ENCODE peak calls at places on chromosomes 3 and 15, in five cellular contexts. J, M, Y, B and R are unnamed samples.
A peak's percentile ranks its signal among the peaks of the same experiment; 100 is the strongest.

GRCh38 chr15:91694829-91695205 is 158.7 kb upstream of the SLCO3A1 start:
- DNase-seq in Y (no peak), B (no peak), J (no peak), M (peak; percentile 5), R (no peak)

GRCh38 chr3:171951597-171951996 is 87.8 kb upstream of the FNDC3B start:
- DNase-seq in Y (no peak), M (no peak), B (no peak), J (no peak), R (no peak)

GRCh38 chr15:67479781-67480180 is 41.1 kb upstream of the C15orf61 start:
- DNase-seq in M (peak; percentile 36), Y (no peak), J (no peak), B (no peak), R (no peak)

GRCh38 chr3:44899683-44900367 is 25.4 kb downstream of the TGM4 start:
- DNase-seq in M (no peak), Y (no peak), J (no peak), B (no peak), R (no peak)

GRCh38 chr3:82143661-82144405 is 382.4 kb upstream of the GBE1 start:
- DNase-seq in M (no peak), Y (no peak), B (no peak), J (no peak), R (no peak)

GRCh38 chr3:129975332-129976090 is 991 bp downstream of the TRH start:
- DNase-seq in M (peak; percentile 76), Y (no peak), J (peak; percentile 10), B (no peak), R (peak; percentile 86)

GRCh38 chr15:80570553-80570952 is 124.6 kb upstream of the ABHD17C start:
- DNase-seq in J (no peak), M (no peak), Y (no peak), B (no peak), R (no peak)

GRCh38 chr3:48507256-48508061 is 3.5 kb upstream of the SHISA5 start:
- DNase-seq in J (peak; percentile 65), B (peak; percentile 60), Y (peak; percentile 79), M (peak; percentile 86), R (peak; percentile 60)

GRCh38 chr15:90086868-90087268 is 15.4 kb downstream of the IDH2 start:
- DNase-seq in M (peak; percentile 77), B (peak; percentile 42), J (no peak), Y (peak; percentile 53), R (no peak)

GRCh38 chr3:150124142-150124541 is 153.4 kb upstream of the PFN2 start:
- DNase-seq in B (no peak), Y (no peak), M (no peak), J (no peak), R (no peak)